ENCODE peak calls at places on chromosome 10, in six cellular contexts. One of them, this sample, is unnamed.

GRCh38 chr10:78458983-78459638 is 425.4 kb downstream of the RPS24 start:
- DNase-seq in left lung: no peak
- DNase-seq in GM20000: no peak
- DNase-seq in stomach: no peak
- DNase-seq in cardiac fibroblast: peak
- DNase-seq in ovary: no peak
- DNase-seq in this sample: no peak

GRCh38 chr10:25974897-25975459 is 40.9 kb downstream of the MYO3A start:
- DNase-seq in ovary: no peak
- DNase-seq in left lung: no peak
- DNase-seq in stomach: no peak
- DNase-seq in GM20000: no peak
- DNase-seq in cardiac fibroblast: no peak
- DNase-seq in this sample: no peak

GRCh38 chr10:103458720-103459119 is at the start of gene CALHM1:
- DNase-seq in ovary: no peak
- DNase-seq in stomach: no peak
- DNase-seq in GM20000: peak
- DNase-seq in cardiac fibroblast: no peak
- DNase-seq in left lung: no peak
- DNase-seq in this sample: no peak

GRCh38 chr10:99369126-99369525 is 40.0 kb downstream of the CNNM1 start:
- DNase-seq in stomach: no peak
- DNase-seq in cardiac fibroblast: peak
- DNase-seq in left lung: no peak
- DNase-seq in GM20000: no peak
- DNase-seq in ovary: no peak
- DNase-seq in this sample: no peak

GRCh38 chr10:49508249-49508648 is 30.7 kb downstream of the ERCC6 start:
- DNase-seq in left lung: no peak
- DNase-seq in stomach: no peak
- DNase-seq in cardiac fibroblast: no peak
- DNase-seq in ovary: no peak
- DNase-seq in GM20000: no peak
- DNase-seq in this sample: no peak

GRCh38 chr10:3199488-3199887 is 26.9 kb upstream of the PITRM1 start:
- DNase-seq in stomach: no peak
- DNase-seq in cardiac fibroblast: no peak
- DNase-seq in ovary: no peak
- DNase-seq in left lung: no peak
- DNase-seq in GM20000: no peak
- DNase-seq in this sample: no peak

GRCh38 chr10:11411926-11412545 is 199.4 kb downstream of the USP6NL start:
- DNase-seq in ovary: no peak
- DNase-seq in left lung: no peak
- DNase-seq in GM20000: no peak
- DNase-seq in stomach: no peak
- DNase-seq in cardiac fibroblast: peak
- DNase-seq in this sample: no peak

GRCh38 chr10:3196482-3196881 is 23.9 kb upstream of the PITRM1 start:
- DNase-seq in cardiac fibroblast: no peak
- DNase-seq in ovary: no peak
- DNase-seq in GM20000: no peak
- DNase-seq in left lung: no peak
- DNase-seq in stomach: no peak
- DNase-seq in this sample: no peak

GRCh38 chr10:115173915-115174443 is 80.8 kb downstream of the ATRNL1 start:
- DNase-seq in GM20000: no peak
- DNase-seq in cardiac fibroblast: no peak
- DNase-seq in left lung: no peak
- DNase-seq in stomach: no peak
- DNase-seq in ovary: no peak
- DNase-seq in this sample: no peak

GRCh38 chr10:78747366-78747955 is 321.3 kb upstream of the ZMIZ1 start:
- DNase-seq in cardiac fibroblast: no peak
- DNase-seq in ovary: no peak
- DNase-seq in left lung: no peak
- DNase-seq in GM20000: no peak
- DNase-seq in stomach: no peak
- DNase-seq in this sample: no peak

GRCh38 chr10:114635797-114636550 is 22.1 kb downstream of the ABLIM1 start:
- DNase-seq in GM20000: no peak
- DNase-seq in stomach: peak
- DNase-seq in ovary: no peak
- DNase-seq in left lung: no peak
- DNase-seq in cardiac fibroblast: no peak
- DNase-seq in this sample: no peak

GRCh38 chr10:78309536-78310237 is 276.0 kb downstream of the RPS24 start:
- DNase-seq in cardiac fibroblast: no peak
- DNase-seq in stomach: no peak
- DNase-seq in left lung: no peak
- DNase-seq in GM20000: no peak
- DNase-seq in ovary: no peak
- DNase-seq in this sample: no peak

GRCh38 chr10:59606551-59606961 is 103.1 kb downstream of the SLC16A9 start:
- DNase-seq in ovary: no peak
- DNase-seq in cardiac fibroblast: peak
- DNase-seq in GM20000: no peak
- DNase-seq in stomach: no peak
- DNase-seq in left lung: no peak
- DNase-seq in this sample: no peak

GRCh38 chr10:32055478-32056135 is 618 bp downstream of the KIF5B start:
- DNase-seq in stomach: peak
- DNase-seq in left lung: peak
- DNase-seq in GM20000: peak
- DNase-seq in cardiac fibroblast: peak
- DNase-seq in ovary: peak
- DNase-seq in this sample: peak

GRCh38 chr10:59682986-59683937 is 26.4 kb downstream of the SLC16A9 start:
- DNase-seq in stomach: no peak
- DNase-seq in left lung: no peak
- DNase-seq in ovary: no peak
- DNase-seq in cardiac fibroblast: peak
- DNase-seq in GM20000: no peak
- DNase-seq in this sample: no peak

GRCh38 chr10:17228081-17229015 is at the start of gene VIM:
- DNase-seq in stomach: peak
- DNase-seq in ovary: peak
- DNase-seq in cardiac fibroblast: peak
- DNase-seq in GM20000: peak
- DNase-seq in left lung: peak
- DNase-seq in this sample: peak

GRCh38 chr10:91022390-91022789 is 101.5 kb upstream of the ANKRD1 start:
- DNase-seq in ovary: no peak
- DNase-seq in stomach: no peak
- DNase-seq in GM20000: no peak
- DNase-seq in left lung: no peak
- DNase-seq in cardiac fibroblast: no peak
- DNase-seq in this sample: no peak

GRCh38 chr10:128053356-128053755 is 72.9 kb downstream of the MKI67 start:
- DNase-seq in GM20000: no peak
- DNase-seq in ovary: no peak
- DNase-seq in cardiac fibroblast: no peak
- DNase-seq in left lung: peak
- DNase-seq in stomach: no peak
- DNase-seq in this sample: no peak

GRCh38 chr10:88482220-88482619 is 100.9 kb downstream of the RNLS start:
- DNase-seq in ovary: no peak
- DNase-seq in left lung: no peak
- DNase-seq in stomach: no peak
- DNase-seq in cardiac fibroblast: no peak
- DNase-seq in GM20000: no peak
- DNase-seq in this sample: no peak

GRCh38 chr10:61750943-61751471 is 88.3 kb downstream of the CABCOCO1 start:
- DNase-seq in left lung: peak
- DNase-seq in ovary: peak
- DNase-seq in stomach: peak
- DNase-seq in cardiac fibroblast: peak
- DNase-seq in GM20000: peak
- DNase-seq in this sample: peak

GRCh38 chr10:52437205-52437646 is 123.1 kb downstream of the DKK1 start:
- DNase-seq in GM20000: peak
- DNase-seq in ovary: no peak
- DNase-seq in stomach: no peak
- DNase-seq in cardiac fibroblast: no peak
- DNase-seq in left lung: no peak
- DNase-seq in this sample: no peak

GRCh38 chr10:30510184-30510931 is 76.4 kb downstream of the MAP3K8 start:
- DNase-seq in GM20000: peak
- DNase-seq in stomach: no peak
- DNase-seq in left lung: peak
- DNase-seq in ovary: no peak
- DNase-seq in cardiac fibroblast: peak
- DNase-seq in this sample: no peak
- TF ChIP-seq CTCF in GM20000: no peak
- TF ChIP-seq CTCF in stomach: no peak
- TF ChIP-seq CTCF in left lung: no peak
- TF ChIP-seq CTCF in ovary: no peak
- TF ChIP-seq CTCF in cardiac fibroblast: peak
- TF ChIP-seq CTCF in this sample: no peak

GRCh38 chr10:67914777-67915340 is 30.4 kb downstream of the SIRT1 start:
- DNase-seq in ovary: no peak
- DNase-seq in left lung: no peak
- DNase-seq in GM20000: no peak
- DNase-seq in stomach: no peak
- DNase-seq in cardiac fibroblast: no peak
- DNase-seq in this sample: no peak

GRCh38 chr10:67912330-67912946 is 28.0 kb downstream of the SIRT1 start:
- DNase-seq in GM20000: no peak
- DNase-seq in stomach: no peak
- DNase-seq in left lung: no peak
- DNase-seq in cardiac fibroblast: no peak
- DNase-seq in ovary: no peak
- DNase-seq in this sample: no peak

GRCh38 chr10:67921065-67921464 is 36.6 kb downstream of the SIRT1 start:
- DNase-seq in GM20000: no peak
- DNase-seq in cardiac fibroblast: no peak
- DNase-seq in stomach: no peak
- DNase-seq in ovary: no peak
- DNase-seq in left lung: no peak
- DNase-seq in this sample: no peak

GRCh38 chr10:67917683-67918082 is 33.2 kb downstream of the SIRT1 start:
- DNase-seq in stomach: no peak
- DNase-seq in cardiac fibroblast: no peak
- DNase-seq in ovary: no peak
- DNase-seq in left lung: no peak
- DNase-seq in GM20000: no peak
- DNase-seq in this sample: no peak

GRCh38 chr10:67917169-67917568 is 32.7 kb downstream of the SIRT1 start:
- DNase-seq in left lung: no peak
- DNase-seq in ovary: no peak
- DNase-seq in GM20000: no peak
- DNase-seq in stomach: no peak
- DNase-seq in cardiac fibroblast: no peak
- DNase-seq in this sample: no peak
- TF ChIP-seq CTCF in left lung: no peak
- TF ChIP-seq CTCF in ovary: no peak
- TF ChIP-seq CTCF in GM20000: no peak
- TF ChIP-seq CTCF in stomach: no peak
- TF ChIP-seq CTCF in cardiac fibroblast: no peak
- TF ChIP-seq CTCF in this sample: no peak

DNA sequence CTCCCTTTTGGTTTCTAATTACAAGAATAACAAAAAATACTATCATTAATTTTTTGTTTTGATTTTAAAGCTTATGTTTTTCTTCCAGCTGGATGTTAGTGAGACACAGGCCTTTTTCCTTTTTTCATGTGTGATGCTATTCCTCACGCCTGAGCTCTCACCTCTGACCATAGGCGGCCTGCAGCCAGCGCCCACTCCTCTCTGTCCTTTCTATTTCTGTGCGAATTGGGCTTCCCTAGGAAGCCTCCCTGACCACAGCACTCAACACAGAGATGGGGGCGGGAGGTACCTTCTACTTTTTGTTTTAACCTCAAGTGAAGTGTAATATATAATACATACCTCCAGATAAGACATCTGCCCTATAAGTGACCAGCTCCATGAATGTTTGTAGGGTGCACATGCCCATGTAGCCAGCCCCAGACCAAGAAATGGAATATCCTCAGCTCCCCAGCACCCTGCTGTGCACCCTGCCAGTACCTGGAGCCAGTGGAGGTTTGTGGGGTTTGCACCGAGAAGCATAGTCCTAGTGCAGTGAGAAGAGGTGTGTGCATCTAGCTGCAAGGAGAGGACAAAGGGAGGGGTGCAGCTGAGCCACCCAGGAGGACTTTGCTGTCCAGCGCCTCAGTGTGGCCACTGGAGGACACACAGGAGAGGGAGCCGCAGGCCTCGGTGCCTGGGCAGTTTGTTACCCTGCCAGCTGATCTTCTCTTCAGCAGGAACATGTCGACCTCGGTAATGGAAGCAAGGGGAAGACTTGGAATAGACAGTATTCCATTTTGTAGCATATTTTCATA is 38.5 kb downstream of the BNIP3 start:
- DNase-seq in left lung: no peak
- DNase-seq in cardiac fibroblast: peak
- DNase-seq in GM20000: no peak
- DNase-seq in stomach: peak
- DNase-seq in ovary: peak
- DNase-seq in this sample: peak
- TF ChIP-seq CTCF in left lung: no peak
- TF ChIP-seq CTCF in cardiac fibroblast: peak
- TF ChIP-seq CTCF in GM20000: no peak
- TF ChIP-seq CTCF in stomach: no peak
- TF ChIP-seq CTCF in ovary: no peak
- TF ChIP-seq CTCF in this sample: peak

GRCh38 chr10:44733743-44734488 is 177.2 kb upstream of the TMEM72 start:
- DNase-seq in stomach: no peak
- DNase-seq in ovary: no peak
- DNase-seq in GM20000: no peak
- DNase-seq in cardiac fibroblast: no peak
- DNase-seq in left lung: no peak
- DNase-seq in this sample: no peak
- TF ChIP-seq CTCF in stomach: no peak
- TF ChIP-seq CTCF in ovary: no peak
- TF ChIP-seq CTCF in GM20000: no peak
- TF ChIP-seq CTCF in cardiac fibroblast: peak
- TF ChIP-seq CTCF in left lung: no peak
- TF ChIP-seq CTCF in this sample: peak

GRCh38 chr10:113322843-113323242 is 230.0 kb upstream of the HABP2 start:
- DNase-seq in ovary: no peak
- DNase-seq in cardiac fibroblast: no peak
- DNase-seq in left lung: peak
- DNase-seq in GM20000: no peak
- DNase-seq in stomach: no peak
- DNase-seq in this sample: no peak

GRCh38 chr10:113320980-113321379 is 231.9 kb upstream of the HABP2 start:
- DNase-seq in ovary: no peak
- DNase-seq in stomach: no peak
- DNase-seq in GM20000: no peak
- DNase-seq in left lung: no peak
- DNase-seq in cardiac fibroblast: no peak
- DNase-seq in this sample: no peak

GRCh38 chr10:113329121-113329596 is 223.7 kb upstream of the HABP2 start:
- DNase-seq in left lung: no peak
- DNase-seq in cardiac fibroblast: peak
- DNase-seq in stomach: no peak
- DNase-seq in GM20000: no peak
- DNase-seq in ovary: no peak
- DNase-seq in this sample: no peak

GRCh38 chr10:113323985-113324384 is 228.9 kb upstream of the HABP2 start:
- DNase-seq in stomach: no peak
- DNase-seq in left lung: no peak
- DNase-seq in ovary: no peak
- DNase-seq in cardiac fibroblast: no peak
- DNase-seq in GM20000: no peak
- DNase-seq in this sample: no peak

GRCh38 chr10:113326160-113327111 is 226.4 kb upstream of the HABP2 start:
- DNase-seq in cardiac fibroblast: peak
- DNase-seq in stomach: no peak
- DNase-seq in GM20000: peak
- DNase-seq in left lung: peak
- DNase-seq in ovary: no peak
- DNase-seq in this sample: peak
- TF ChIP-seq CTCF in cardiac fibroblast: peak
- TF ChIP-seq CTCF in stomach: no peak
- TF ChIP-seq CTCF in GM20000: no peak
- TF ChIP-seq CTCF in left lung: no peak
- TF ChIP-seq CTCF in ovary: no peak
- TF ChIP-seq CTCF in this sample: peak

This sample was measured in glutamatergic neuron.